ENCODE peak calls at places on chromosomes 11 and 22, in eight cellular contexts. One of them, this sample, is unnamed.

GRCh38 chr11:45755281-45755859 is 49.6 kb upstream of the SLC35C1 start:
- DNase-seq in PC-3: no peak
- DNase-seq in HCT116: no peak
- DNase-seq in GM23248: no peak
- DNase-seq in OCI-LY7: no peak
- DNase-seq in hepatocyte: no peak
- DNase-seq in neural progenitor cell: no peak
- DNase-seq in MM.1S: no peak
- DNase-seq in this sample: peak; percentile 21

GRCh38 chr11:11279956-11280689 is 72.9 kb downstream of the CSNK2A3 start:
- DNase-seq in PC-3: peak; percentile 53
- DNase-seq in HCT116: no peak
- DNase-seq in GM23248: peak; percentile 10
- DNase-seq in OCI-LY7: peak; percentile 43
- DNase-seq in hepatocyte: peak; percentile 23
- DNase-seq in neural progenitor cell: no peak
- DNase-seq in MM.1S: peak; percentile 67
- DNase-seq in this sample: peak; percentile 26

GRCh38 chr11:33266418-33267215 is 9.4 kb downstream of the HIPK3 start:
- DNase-seq in PC-3: no peak
- DNase-seq in HCT116: no peak
- DNase-seq in GM23248: peak; percentile 72
- DNase-seq in OCI-LY7: no peak
- DNase-seq in hepatocyte: peak; percentile 21
- DNase-seq in neural progenitor cell: no peak
- DNase-seq in MM.1S: no peak
- DNase-seq in this sample: peak; percentile 37

GRCh38 chr11:65777241-65777640 is 3.5 kb downstream of the AP5B1 start:
- DNase-seq in PC-3: no peak
- DNase-seq in HCT116: no peak
- DNase-seq in GM23248: no peak
- DNase-seq in OCI-LY7: no peak
- DNase-seq in hepatocyte: no peak
- DNase-seq in neural progenitor cell: no peak
- DNase-seq in MM.1S: no peak
- DNase-seq in this sample: no peak

GRCh38 chr11:114827043-114827442 is 148.7 kb downstream of the NXPE2 start:
- DNase-seq in PC-3: no peak
- DNase-seq in HCT116: no peak
- DNase-seq in GM23248: no peak
- DNase-seq in OCI-LY7: no peak
- DNase-seq in hepatocyte: no peak
- DNase-seq in neural progenitor cell: no peak
- DNase-seq in MM.1S: no peak
- DNase-seq in this sample: no peak

GRCh38 chr11:1741741-1742140 is 8.7 kb downstream of the IFITM10 start:
- DNase-seq in PC-3: no peak
- DNase-seq in HCT116: no peak
- DNase-seq in GM23248: no peak
- DNase-seq in OCI-LY7: no peak
- DNase-seq in hepatocyte: no peak
- DNase-seq in neural progenitor cell: no peak
- DNase-seq in MM.1S: no peak
- DNase-seq in this sample: no peak

GRCh38 chr11:32705309-32706033 is 89.0 kb downstream of the CCDC73 start:
- DNase-seq in PC-3: no peak
- DNase-seq in HCT116: no peak
- DNase-seq in GM23248: no peak
- DNase-seq in OCI-LY7: no peak
- DNase-seq in hepatocyte: no peak
- DNase-seq in neural progenitor cell: peak; percentile 4
- DNase-seq in MM.1S: no peak
- DNase-seq in this sample: no peak

GRCh38 chr22:39527481-39527961 is 5.0 kb downstream of the RPS19BP1 start:
- DNase-seq in PC-3: peak; percentile 19
- DNase-seq in HCT116: no peak
- DNase-seq in GM23248: no peak
- DNase-seq in OCI-LY7: peak; percentile 77
- DNase-seq in hepatocyte: peak; percentile 81
- DNase-seq in neural progenitor cell: no peak
- DNase-seq in MM.1S: peak; percentile 56
- DNase-seq in this sample: peak; percentile 51

GRCh38 chr22:49300951-49301397 is 526.7 kb downstream of the BRD1 start:
- DNase-seq in PC-3: no peak
- DNase-seq in HCT116: no peak
- DNase-seq in GM23248: no peak
- DNase-seq in OCI-LY7: no peak
- DNase-seq in hepatocyte: no peak
- DNase-seq in neural progenitor cell: no peak
- DNase-seq in MM.1S: no peak
- DNase-seq in this sample: no peak

DNA sequence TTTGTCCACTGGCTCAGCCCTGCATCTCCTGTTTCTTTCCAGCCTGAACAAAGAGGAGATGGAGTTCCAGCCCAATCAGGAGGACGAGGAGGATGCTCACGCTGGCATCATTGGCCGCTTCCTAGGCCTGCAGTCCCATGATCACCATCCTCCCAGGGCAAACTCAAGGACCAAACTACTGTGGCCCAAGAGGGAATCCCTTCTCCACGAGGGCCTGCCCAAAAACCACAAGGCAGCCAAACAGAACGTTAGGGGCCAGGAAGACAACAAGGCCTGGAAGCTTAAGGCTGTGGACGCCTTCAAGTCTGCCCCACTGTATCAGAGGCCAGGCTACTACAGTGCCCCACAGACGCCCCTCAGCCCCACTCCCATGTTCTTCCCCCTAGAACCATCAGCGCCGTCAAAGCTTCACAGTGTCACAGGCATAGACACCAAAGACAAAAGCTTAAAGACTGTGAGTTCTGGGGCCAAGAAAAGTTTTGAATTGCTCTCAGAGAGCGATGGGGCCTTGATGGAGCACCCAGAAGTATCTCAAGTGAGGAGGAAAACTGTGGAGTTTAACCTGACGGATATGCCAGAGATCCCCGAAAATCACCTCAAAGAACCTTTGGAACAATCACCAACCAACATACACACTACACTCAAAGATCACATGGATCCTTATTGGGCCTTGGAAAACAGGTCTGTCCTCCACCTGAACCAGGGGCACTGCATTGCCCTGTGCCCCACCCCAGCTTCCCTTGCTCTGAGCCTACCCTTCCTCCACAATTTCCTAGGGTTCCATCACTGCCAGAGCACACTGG is 5.0 kb downstream of the FTH1 start:
- DNase-seq in PC-3: no peak
- DNase-seq in HCT116: no peak
- DNase-seq in GM23248: peak; percentile 37
- DNase-seq in OCI-LY7: no peak
- DNase-seq in hepatocyte: no peak
- DNase-seq in neural progenitor cell: no peak
- DNase-seq in MM.1S: no peak
- DNase-seq in this sample: peak; percentile 11
- H3K27ac ChIP-seq in PC-3: peak overlapping the region; percentile 88
- H3K27ac ChIP-seq in HCT116: no peak overlapping the region
- H3K27ac ChIP-seq in GM23248: peak overlapping the region; percentile 55
- H3K27ac ChIP-seq in OCI-LY7: no peak overlapping the region
- H3K27ac ChIP-seq in hepatocyte: peak overlapping the region; percentile 98
- H3K27ac ChIP-seq in neural progenitor cell: no peak overlapping the region
- H3K27ac ChIP-seq in MM.1S: no peak overlapping the region
- H3K27ac ChIP-seq in this sample: peak overlapping the region; percentile 26

GRCh38 chr11:94702481-94702880 is 65.7 kb upstream of the AMOTL1 start:
- DNase-seq in PC-3: no peak
- DNase-seq in HCT116: no peak
- DNase-seq in GM23248: no peak
- DNase-seq in OCI-LY7: no peak
- DNase-seq in hepatocyte: no peak
- DNase-seq in neural progenitor cell: no peak
- DNase-seq in MM.1S: no peak
- DNase-seq in this sample: no peak

GRCh38 chr11:94708176-94708575 is 60.0 kb upstream of the AMOTL1 start:
- DNase-seq in PC-3: no peak
- DNase-seq in HCT116: no peak
- DNase-seq in GM23248: no peak
- DNase-seq in OCI-LY7: no peak
- DNase-seq in hepatocyte: no peak
- DNase-seq in neural progenitor cell: no peak
- DNase-seq in MM.1S: no peak
- DNase-seq in this sample: no peak

GRCh38 chr11:94708642-94709041 is 59.5 kb upstream of the AMOTL1 start:
- DNase-seq in PC-3: peak; percentile 84
- DNase-seq in HCT116: no peak
- DNase-seq in GM23248: no peak
- DNase-seq in OCI-LY7: no peak
- DNase-seq in hepatocyte: no peak
- DNase-seq in neural progenitor cell: no peak
- DNase-seq in MM.1S: no peak
- DNase-seq in this sample: no peak

GRCh38 chr11:94705419-94705818 is 62.7 kb upstream of the AMOTL1 start:
- DNase-seq in PC-3: no peak
- DNase-seq in HCT116: no peak
- DNase-seq in GM23248: no peak
- DNase-seq in OCI-LY7: no peak
- DNase-seq in hepatocyte: no peak
- DNase-seq in neural progenitor cell: no peak
- DNase-seq in MM.1S: no peak
- DNase-seq in this sample: no peak

DNA sequence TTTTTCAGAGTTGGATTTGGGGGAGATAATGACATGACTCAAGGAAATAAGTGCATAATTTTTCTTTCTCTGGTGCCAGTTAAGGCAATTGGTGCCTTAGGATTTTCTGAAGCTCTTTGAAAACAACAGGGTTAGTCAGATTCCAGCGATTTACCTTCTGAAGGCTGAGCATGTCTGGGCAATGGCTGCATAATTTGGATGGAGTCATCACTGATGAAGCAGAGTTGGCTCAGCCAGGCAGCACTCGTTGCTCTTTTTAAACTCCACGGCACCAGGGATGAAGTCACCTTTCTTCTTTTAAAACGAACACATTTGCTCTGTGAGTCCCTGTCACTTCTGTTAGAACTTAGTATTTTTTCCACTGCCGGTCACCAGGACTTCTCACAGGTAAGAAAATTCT is 61.9 kb upstream of the AMOTL1 start:
- DNase-seq in PC-3: peak; percentile 74
- DNase-seq in HCT116: no peak
- DNase-seq in GM23248: peak; percentile 88
- DNase-seq in OCI-LY7: no peak
- DNase-seq in hepatocyte: peak; percentile 10
- DNase-seq in neural progenitor cell: no peak
- DNase-seq in MM.1S: no peak
- DNase-seq in this sample: no peak
- TF ChIP-seq EZH2phosphoT487 in PC-3: no peak
- TF ChIP-seq EZH2phosphoT487 in HCT116: no peak
- TF ChIP-seq EZH2phosphoT487 in GM23248: no peak
- TF ChIP-seq EZH2phosphoT487 in OCI-LY7: no peak
- TF ChIP-seq EZH2phosphoT487 in hepatocyte: no peak
- TF ChIP-seq EZH2phosphoT487 in neural progenitor cell: no peak
- TF ChIP-seq EZH2phosphoT487 in MM.1S: no peak
- TF ChIP-seq EZH2phosphoT487 in this sample: no peak

DNA sequence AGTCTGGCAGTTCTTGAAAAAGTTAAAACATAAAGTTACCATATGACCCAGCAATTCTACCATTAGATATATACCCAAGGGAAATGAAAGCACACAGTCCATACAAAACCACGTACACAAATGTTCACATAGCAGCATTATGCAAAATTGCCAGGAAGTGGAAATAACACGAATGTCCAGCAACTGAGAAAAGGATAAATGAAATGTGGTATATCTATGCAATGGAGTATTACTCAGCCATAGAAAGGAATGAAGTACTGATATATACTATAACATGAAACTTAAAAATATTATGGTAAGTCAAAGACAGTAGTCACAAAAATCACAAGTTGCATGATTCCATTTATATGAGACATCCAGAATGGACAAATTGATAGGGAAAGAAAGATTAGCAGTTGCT is 57.9 kb downstream of the C2CD3 start:
- DNase-seq in PC-3: no peak
- DNase-seq in HCT116: no peak
- DNase-seq in GM23248: no peak
- DNase-seq in OCI-LY7: no peak
- DNase-seq in hepatocyte: no peak
- DNase-seq in neural progenitor cell: no peak
- DNase-seq in MM.1S: no peak
- DNase-seq in this sample: no peak
- H3K27ac ChIP-seq in PC-3: no peak overlapping the region
- H3K27ac ChIP-seq in HCT116: no peak overlapping the region
- H3K27ac ChIP-seq in GM23248: no peak overlapping the region
- H3K27ac ChIP-seq in OCI-LY7: no peak overlapping the region
- H3K27ac ChIP-seq in hepatocyte: no peak overlapping the region
- H3K27ac ChIP-seq in neural progenitor cell: no peak overlapping the region
- H3K27ac ChIP-seq in MM.1S: no peak overlapping the region
- H3K27ac ChIP-seq in this sample: no peak overlapping the region

DNA sequence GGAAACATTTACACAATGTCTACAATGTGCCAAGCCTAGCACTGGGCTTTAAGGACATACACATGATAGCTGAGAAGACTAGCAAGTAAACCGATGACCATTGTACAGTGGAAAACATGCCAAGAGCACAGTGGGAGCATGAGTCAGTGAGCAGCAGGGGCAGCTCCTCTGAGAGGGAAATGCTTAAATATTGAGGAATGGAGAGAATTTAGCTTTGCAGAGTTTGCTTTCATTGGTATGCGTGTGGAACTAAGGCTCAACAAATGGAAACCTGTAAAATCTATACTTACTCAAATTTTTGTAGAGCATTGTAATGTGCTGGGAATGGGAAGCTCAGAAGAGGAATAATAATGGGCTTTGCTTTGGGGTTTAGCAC is 282.3 kb downstream of the ST3GAL4 start:
- DNase-seq in PC-3: no peak
- DNase-seq in HCT116: no peak
- DNase-seq in GM23248: peak; percentile 93
- DNase-seq in OCI-LY7: no peak
- DNase-seq in hepatocyte: no peak
- DNase-seq in neural progenitor cell: no peak
- DNase-seq in MM.1S: no peak
- DNase-seq in this sample: no peak
- TF ChIP-seq EZH2phosphoT487 in PC-3: no peak
- TF ChIP-seq EZH2phosphoT487 in HCT116: no peak
- TF ChIP-seq EZH2phosphoT487 in GM23248: no peak
- TF ChIP-seq EZH2phosphoT487 in OCI-LY7: no peak
- TF ChIP-seq EZH2phosphoT487 in hepatocyte: no peak
- TF ChIP-seq EZH2phosphoT487 in neural progenitor cell: no peak
- TF ChIP-seq EZH2phosphoT487 in MM.1S: no peak
- TF ChIP-seq EZH2phosphoT487 in this sample: no peak

DNA sequence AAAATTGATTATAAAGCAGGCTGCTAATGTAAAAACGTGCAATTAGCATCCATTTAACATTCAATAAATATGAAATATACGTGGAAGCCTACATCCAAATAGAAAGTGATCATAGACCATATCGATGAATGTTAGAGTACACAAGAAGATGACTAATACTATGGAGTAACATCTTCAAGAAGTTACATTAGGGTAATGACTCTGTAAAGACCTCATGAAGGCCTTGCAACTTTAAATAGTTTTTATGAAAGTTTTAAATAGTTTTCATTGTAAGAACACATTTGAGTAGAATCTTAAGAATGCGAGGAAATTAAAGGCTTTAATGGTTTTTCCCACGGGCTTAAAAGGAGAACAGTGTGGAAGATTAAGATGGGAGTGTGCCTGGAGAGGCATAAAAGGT is 1.4 kb downstream of the TRIM34 start:
- DNase-seq in PC-3: no peak
- DNase-seq in HCT116: no peak
- DNase-seq in GM23248: peak; percentile 68
- DNase-seq in OCI-LY7: no peak
- DNase-seq in hepatocyte: no peak
- DNase-seq in neural progenitor cell: no peak
- DNase-seq in MM.1S: no peak
- DNase-seq in this sample: no peak
- H3K27ac ChIP-seq in PC-3: no peak overlapping the region
- H3K27ac ChIP-seq in HCT116: no peak overlapping the region
- H3K27ac ChIP-seq in GM23248: peak overlapping the region; percentile 62
- H3K27ac ChIP-seq in OCI-LY7: no peak overlapping the region
- H3K27ac ChIP-seq in hepatocyte: no peak overlapping the region
- H3K27ac ChIP-seq in neural progenitor cell: no peak overlapping the region
- H3K27ac ChIP-seq in MM.1S: no peak overlapping the region
- H3K27ac ChIP-seq in this sample: no peak overlapping the region